ENCODE peak calls at places on chromosomes 1 and 21, in six cellular contexts. O, T, E, J, B and R are unnamed samples.

GRCh38 chr1:64004451-64004850 is 199.0 kb upstream of the UBE2U start:
- DNase-seq in O (peak), T (no peak), E (no peak), J (no peak), B (no peak), R (peak)

GRCh38 chr1:115179397-115179835 is 90.1 kb upstream of the TSPAN2 start:
- DNase-seq in O (no peak), T (peak), E (no peak), J (peak), B (no peak), R (peak)

GRCh38 chr1:201791051-201791774 is 37.7 kb upstream of the IPO9 start:
- DNase-seq in O (no peak), T (peak), E (no peak), J (no peak), B (no peak), R (peak)

GRCh38 chr1:2159124-2159523 is 35.4 kb downstream of the FAAP20 start:
- DNase-seq in O (no peak), T (no peak), E (no peak), J (no peak), B (no peak), R (no peak)

GRCh38 chr1:149962039-149962647 is 25.5 kb upstream of the MTMR11 start:
- DNase-seq in O (peak), T (peak), E (peak), J (peak), B (no peak), R (peak)

GRCh38 chr1:23966973-23967493 is 7.4 kb downstream of the PNRC2 start:
- DNase-seq in O (no peak), T (no peak), E (no peak), J (no peak), B (no peak), R (no peak)

GRCh38 chr1:204151562-204152309 is at the start of gene ETNK2:
- DNase-seq in O (peak), T (peak), E (peak), J (peak), B (no peak), R (peak)

GRCh38 chr1:210857724-210858123 is 276.2 kb downstream of the KCNH1 start:
- DNase-seq in O (no peak), T (no peak), E (no peak), J (no peak), B (no peak), R (no peak)

GRCh38 chr1:15323989-15324866 is 77.2 kb downstream of the FHAD1 start:
- DNase-seq in O (no peak), T (no peak), E (no peak), J (no peak), B (no peak), R (no peak)

GRCh38 chr1:25743164-25744139 is 56.5 kb upstream of the SELENON start:
- DNase-seq in O (no peak), T (peak), E (no peak), J (no peak), B (no peak), R (peak)

GRCh38 chr1:110265186-110265585 is 55.1 kb downstream of the KCNC4 start:
- DNase-seq in O (no peak), T (no peak), E (no peak), J (no peak), B (no peak), R (no peak)

GRCh38 chr1:154837679-154838171 is 32.4 kb downstream of the KCNN3 start:
- DNase-seq in O (no peak), T (peak), E (no peak), J (no peak), B (no peak), R (no peak)

GRCh38 chr21:44710294-44710665 is 1.1 kb downstream of the TSPEAR start:
- DNase-seq in O (peak), T (no peak), E (no peak), J (no peak), B (no peak), R (no peak)

DNA sequence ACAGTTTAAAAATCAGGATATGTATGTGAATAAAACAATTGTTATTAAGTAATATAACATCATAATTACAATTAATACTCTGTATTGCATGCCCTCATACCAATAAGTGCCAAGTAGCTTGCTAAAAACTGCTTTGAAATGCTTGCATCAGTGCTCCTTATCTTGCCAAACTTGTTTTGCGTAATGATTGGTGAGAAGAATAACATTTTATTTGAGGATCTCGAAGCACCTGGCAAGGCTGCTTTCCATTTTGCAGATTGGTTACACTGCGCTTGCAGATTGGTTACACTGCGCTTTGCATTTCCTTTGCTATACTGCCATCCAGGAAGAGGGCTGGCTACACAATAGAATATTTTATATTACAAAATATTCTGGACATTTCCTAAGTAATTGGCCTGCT is 1.7 kb upstream of the PBX1 start:
- DNase-seq in O (no peak), T (no peak), E (no peak), J (peak), B (no peak), R (no peak)
- H2AFZ ChIP-seq in O (no peak), T (no peak), E (peak), J (no peak), B (no peak), R (no peak)

DNA sequence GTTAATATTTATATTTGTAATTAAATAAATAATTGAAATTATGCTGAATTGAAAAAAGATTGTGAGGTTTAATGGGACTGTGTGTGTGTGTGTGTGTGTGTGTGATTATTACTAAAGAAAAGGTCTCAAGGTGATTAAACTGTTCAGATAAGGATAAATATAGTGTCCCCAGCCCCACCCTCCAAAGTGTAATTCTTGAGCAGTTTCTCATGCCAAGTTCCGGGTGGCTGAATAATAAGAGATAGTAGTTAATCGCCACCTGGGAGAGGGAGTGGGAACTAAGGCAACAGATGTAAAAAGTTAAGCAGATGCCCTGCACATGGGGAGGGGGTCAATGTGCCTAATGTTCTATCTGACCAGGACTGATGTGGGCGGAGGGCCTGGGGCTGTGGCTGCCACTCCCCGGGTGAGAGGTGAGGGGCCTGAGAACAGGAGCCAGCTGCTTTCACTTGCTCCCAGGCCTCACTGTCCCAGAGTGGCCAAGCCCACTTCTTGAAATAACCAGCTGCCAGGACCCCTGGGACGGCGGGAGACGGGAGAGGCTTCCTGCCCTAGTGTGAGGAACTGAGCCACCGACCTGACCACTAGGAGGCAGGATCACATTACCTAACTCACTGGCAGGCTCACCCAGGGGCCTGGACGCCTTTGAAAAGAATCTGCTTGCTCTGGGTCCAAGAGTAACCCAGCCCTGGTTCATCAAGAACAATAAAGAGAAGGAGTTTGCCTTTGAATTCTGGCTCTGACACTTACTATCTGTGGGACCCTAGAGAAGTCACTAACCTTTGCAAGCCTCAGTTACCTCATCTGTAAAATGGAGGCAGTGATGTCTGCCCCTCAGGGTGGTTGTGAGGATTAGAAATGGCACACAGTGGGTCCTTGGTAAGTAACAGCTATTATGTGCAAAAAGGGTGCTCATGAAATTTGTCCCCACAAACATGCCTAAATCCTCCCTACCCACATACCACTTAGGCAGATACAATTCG is 179.2 kb downstream of the ATG4C start:
- DNase-seq in O (peak), T (peak), E (peak), J (peak), B (peak), R (peak)
- H3K27ac ChIP-seq in O (no peak), T (no peak), E (no peak), J (no peak), B (no peak), R (no peak)

GRCh38 chr1:12507631-12508030 is 110.4 kb downstream of the DHRS3 start:
- DNase-seq in O (no peak), T (no peak), E (no peak), J (no peak), B (no peak), R (no peak)
- H3K14ac ChIP-seq in O (no peak), T (no peak), E (no peak), J (no peak), B (no peak), R (no peak)

DNA sequence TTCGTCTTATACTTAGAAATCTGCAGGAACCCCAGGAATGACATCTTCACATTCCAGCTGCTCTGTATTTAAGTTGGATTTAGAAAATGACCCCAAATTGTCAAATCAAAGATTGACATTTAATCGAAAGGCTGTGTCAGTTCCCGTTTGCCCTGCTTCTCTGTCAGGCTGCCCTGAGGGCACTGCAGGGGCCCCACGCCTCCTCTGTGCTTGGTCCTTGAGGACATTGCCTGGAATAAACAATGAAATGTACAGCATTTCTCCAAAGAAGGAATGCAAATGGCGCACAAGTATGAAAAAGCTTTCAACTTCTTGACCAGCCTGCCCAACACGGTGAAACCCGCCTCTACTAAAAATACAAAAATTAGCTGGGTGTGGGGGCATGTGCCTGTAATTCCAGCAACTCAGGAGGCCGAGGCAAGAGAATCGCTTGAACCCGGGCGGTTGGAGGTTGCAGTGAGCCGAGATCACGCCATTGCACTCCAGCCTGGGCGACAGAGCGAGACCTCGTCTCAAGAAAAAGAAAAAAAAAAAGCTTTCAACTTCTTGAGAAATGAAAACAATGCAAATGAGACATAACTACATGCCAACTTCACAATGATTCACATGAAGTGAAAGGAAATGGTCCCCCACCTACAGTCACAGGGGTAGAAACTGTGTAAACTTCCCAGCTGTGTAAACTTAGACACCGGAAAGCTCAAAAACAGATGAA is 3.0 kb downstream of the TMPRSS3 start:
- DNase-seq in O (no peak), T (no peak), E (no peak), J (peak), B (no peak), R (no peak)
- H2AFZ ChIP-seq in O (no peak), T (no peak), E (no peak), J (no peak), B (no peak), R (no peak)

GRCh38 chr1:42698081-42698813 is 16.0 kb downstream of the YBX1 start:
- DNase-seq in O (no peak), T (no peak), E (no peak), J (no peak), B (no peak), R (no peak)
- H3K27ac ChIP-seq in O (no peak), T (no peak), E (no peak), J (no peak), B (no peak), R (no peak)

GRCh38 chr21:35164971-35165483 is 115.9 kb upstream of the RUNX1 start:
- DNase-seq in O (no peak), T (no peak), E (no peak), J (peak), B (no peak), R (no peak)
- H3K14ac ChIP-seq in O (no peak), T (no peak), E (no peak), J (no peak), B (no peak), R (no peak)

DNA sequence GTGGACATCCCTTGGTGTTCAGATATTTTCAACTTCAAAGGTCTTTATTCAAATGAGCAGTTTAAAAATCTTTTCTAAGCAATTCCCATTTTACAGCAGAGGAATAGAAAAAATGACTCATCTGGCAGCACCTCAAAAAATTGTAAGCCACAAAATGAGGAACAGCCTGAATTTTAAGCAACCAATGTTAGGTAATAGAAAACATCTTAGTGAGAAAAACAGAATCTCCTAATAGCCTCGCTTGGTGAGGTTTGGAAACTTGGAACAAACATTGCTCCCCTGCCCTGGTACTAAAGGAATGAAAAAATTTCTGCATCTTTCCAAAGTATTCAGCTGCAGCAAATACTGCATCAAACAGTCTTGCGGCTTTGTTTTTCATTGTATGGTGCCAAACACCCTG is 264.4 kb downstream of the NTNG1 start:
- DNase-seq in O (no peak), T (no peak), E (no peak), J (peak), B (no peak), R (peak)
- H2AFZ ChIP-seq in O (no peak), T (no peak), E (no peak), J (no peak), B (no peak), R (no peak)

GRCh38 chr1:65422241-65423203 is 2.1 kb downstream of the LEPR start:
- DNase-seq in O (no peak), T (peak), E (no peak), J (peak), B (no peak), R (peak)
- H3K27ac ChIP-seq in O (no peak), T (peak), E (no peak), J (no peak), B (no peak), R (peak)